ENCODE peak calls at places on chromosomes 16 and 17, in seven cellular contexts. E, J, H, R, V, O and Z are unnamed samples.

GRCh38 chr16:8572063-8572918 is 18.0 kb downstream of the TMEM114 start:
- DNase-seq in E (no peak), J (no peak), H (no peak), R (no peak), V (no peak), O (no peak), Z (no peak)

GRCh38 chr16:56350491-56351405 is 74.6 kb downstream of the AMFR start:
- DNase-seq in E (no peak), J (no peak), H (no peak), R (no peak), V (no peak), O (peak), Z (no peak)

GRCh38 chr16:48334325-48334724 is 50.9 kb downstream of the SIAH1 start:
- DNase-seq in E (no peak), J (no peak), H (peak), R (no peak), V (no peak), O (no peak), Z (no peak)

GRCh38 chr17:34499576-34499975 is 79.8 kb upstream of the TMEM132E start:
- DNase-seq in E (peak), J (peak), H (peak), R (peak), V (no peak), O (no peak), Z (no peak)

GRCh38 chr16:78184554-78185183 is 85.2 kb downstream of the WWOX start:
- DNase-seq in E (peak), J (peak), H (no peak), R (no peak), V (no peak), O (no peak), Z (peak)

GRCh38 chr16:82892327-82892726 is 265.6 kb downstream of the CDH13 start:
- DNase-seq in E (no peak), J (no peak), H (no peak), R (no peak), V (no peak), O (no peak), Z (no peak)

GRCh38 chr17:50062323-50063243 is 6.7 kb downstream of the ITGA3 start:
- DNase-seq in E (peak), J (peak), H (peak), R (peak), V (peak), O (no peak), Z (peak)

GRCh38 chr16:8850279-8850885 is 18.4 kb downstream of the CARHSP1 start:
- DNase-seq in E (peak), J (peak), H (no peak), R (peak), V (peak), O (no peak), Z (peak)

GRCh38 chr17:74968361-74968780 is 4.2 kb downstream of the HID1 start:
- DNase-seq in E (no peak), J (no peak), H (peak), R (peak), V (peak), O (no peak), Z (no peak)

GRCh38 chr16:8581923-8582580 is 8.3 kb downstream of the TMEM114 start:
- DNase-seq in E (peak), J (no peak), H (no peak), R (no peak), V (no peak), O (no peak), Z (no peak)

GRCh38 chr17:1413281-1413791 is 13.3 kb upstream of the YWHAE start:
- DNase-seq in E (peak), J (peak), H (no peak), R (peak), V (peak), O (no peak), Z (peak)

GRCh38 chr16:80447263-80447662 is 93.5 kb upstream of the DYNLRB2 start:
- DNase-seq in E (no peak), J (no peak), H (no peak), R (no peak), V (no peak), O (no peak), Z (no peak)

GRCh38 chr16:85696761-85697160 is 8.0 kb upstream of the GINS2 start:
- DNase-seq in E (no peak), J (no peak), H (no peak), R (peak), V (no peak), O (no peak), Z (no peak)

GRCh38 chr17:50681260-50682200 is 26.2 kb downstream of the ANKRD40 start:
- DNase-seq in E (peak), J (peak), H (no peak), R (peak), V (peak), O (no peak), Z (peak)

GRCh38 chr17:72338847-72339790 is 218.3 kb downstream of the SOX9 start:
- DNase-seq in E (peak), J (peak), H (peak), R (peak), V (peak), O (peak), Z (peak)

GRCh38 chr17:28755486-28755885 is 11.7 kb downstream of the TRAF4 start:
- DNase-seq in E (no peak), J (no peak), H (peak), R (no peak), V (no peak), O (no peak), Z (no peak)

GRCh38 chr16:74601131-74601871 is 5.6 kb downstream of the GLG1 start:
- DNase-seq in E (no peak), J (no peak), H (no peak), R (peak), V (peak), O (no peak), Z (no peak)

GRCh38 chr16:51148674-51149228 is 2.3 kb downstream of the SALL1 start:
- DNase-seq in E (no peak), J (no peak), H (no peak), R (no peak), V (no peak), O (no peak), Z (no peak)

GRCh38 chr17:20191066-20191465 is 181.9 kb downstream of the SPECC1 start:
- DNase-seq in E (peak), J (peak), H (no peak), R (peak), V (no peak), O (no peak), Z (peak)

GRCh38 chr16:48035142-48035541 is 120.7 kb downstream of the ABCC12 start:
- DNase-seq in E (no peak), J (no peak), H (no peak), R (peak), V (no peak), O (no peak), Z (no peak)

GRCh38 chr17:44005527-44005864 is 1.1 kb downstream of the NAGS start:
- DNase-seq in E (no peak), J (no peak), H (no peak), R (no peak), V (no peak), O (no peak), Z (no peak)

GRCh38 chr16:24471616-24472015 is 67.8 kb upstream of the RBBP6 start:
- DNase-seq in E (no peak), J (no peak), H (no peak), R (no peak), V (no peak), O (no peak), Z (no peak)

GRCh38 chr16:84196727-84197486 is 6.0 kb downstream of the ADAD2 start:
- DNase-seq in E (no peak), J (no peak), H (peak), R (peak), V (no peak), O (no peak), Z (no peak)

GRCh38 chr16:85897384-85897783 is 1.6 kb upstream of the IRF8 start:
- DNase-seq in E (no peak), J (no peak), H (no peak), R (no peak), V (peak), O (no peak), Z (no peak)

GRCh38 chr17:17647521-17648178 is 33.6 kb upstream of the RAI1 start:
- DNase-seq in E (no peak), J (no peak), H (no peak), R (no peak), V (no peak), O (no peak), Z (no peak)

GRCh38 chr17:73030501-73030911 is 62.0 kb downstream of the SLC39A11 start:
- DNase-seq in E (no peak), J (peak), H (peak), R (no peak), V (peak), O (no peak), Z (no peak)

GRCh38 chr16:58264007-58264406 is 30.8 kb downstream of the PRSS54 start:
- DNase-seq in E (no peak), J (no peak), H (no peak), R (no peak), V (no peak), O (no peak), Z (no peak)

GRCh38 chr16:12406158-12406557 is 397.5 kb downstream of the CPPED1 start:
- DNase-seq in E (no peak), J (no peak), H (no peak), R (no peak), V (no peak), O (no peak), Z (no peak)

GRCh38 chr16:27367463-27368357 is 34.3 kb upstream of the IL21R start:
- DNase-seq in E (peak), J (peak), H (peak), R (peak), V (peak), O (no peak), Z (peak)

GRCh38 chr17:56867948-56868376 is 34.0 kb downstream of the DGKE start:
- DNase-seq in E (no peak), J (peak), H (no peak), R (peak), V (no peak), O (no peak), Z (peak)

GRCh38 chr17:1054656-1055055 is 57.7 kb downstream of the TIMM22 start:
- DNase-seq in E (no peak), J (no peak), H (no peak), R (no peak), V (no peak), O (no peak), Z (no peak)

GRCh38 chr16:4455951-4456350 is 18.5 kb downstream of the NMRAL1 start:
- DNase-seq in E (no peak), J (no peak), H (no peak), R (no peak), V (no peak), O (no peak), Z (no peak)

GRCh38 chr16:27972500-27972899 is 91.0 kb downstream of the GSG1L start:
- DNase-seq in E (peak), J (peak), H (peak), R (peak), V (peak), O (no peak), Z (peak)

GRCh38 chr17:13587487-13588338 is 14.0 kb downstream of the HS3ST3A1 start:
- DNase-seq in E (no peak), J (peak), H (no peak), R (no peak), V (no peak), O (no peak), Z (peak)

GRCh38 chr17:55411463-55411855 is 10.2 kb downstream of the MMD start:
- DNase-seq in E (no peak), J (no peak), H (no peak), R (no peak), V (no peak), O (no peak), Z (no peak)

GRCh38 chr16:89052824-89053724 is 40.6 kb upstream of the ACSF3 start:
- DNase-seq in E (no peak), J (peak), H (no peak), R (peak), V (peak), O (no peak), Z (no peak)

GRCh38 chr16:73616186-73616585 is 568.3 kb upstream of the ZFHX3 start:
- DNase-seq in E (no peak), J (no peak), H (no peak), R (peak), V (no peak), O (no peak), Z (peak)

GRCh38 chr17:32382526-32383223 is 32.7 kb downstream of the ZNF207 start:
- DNase-seq in E (no peak), J (no peak), H (no peak), R (no peak), V (no peak), O (no peak), Z (no peak)

GRCh38 chr17:12070561-12070960 is 49.9 kb downstream of the MAP2K4 start:
- DNase-seq in E (peak), J (peak), H (no peak), R (peak), V (no peak), O (no peak), Z (peak)

DNA sequence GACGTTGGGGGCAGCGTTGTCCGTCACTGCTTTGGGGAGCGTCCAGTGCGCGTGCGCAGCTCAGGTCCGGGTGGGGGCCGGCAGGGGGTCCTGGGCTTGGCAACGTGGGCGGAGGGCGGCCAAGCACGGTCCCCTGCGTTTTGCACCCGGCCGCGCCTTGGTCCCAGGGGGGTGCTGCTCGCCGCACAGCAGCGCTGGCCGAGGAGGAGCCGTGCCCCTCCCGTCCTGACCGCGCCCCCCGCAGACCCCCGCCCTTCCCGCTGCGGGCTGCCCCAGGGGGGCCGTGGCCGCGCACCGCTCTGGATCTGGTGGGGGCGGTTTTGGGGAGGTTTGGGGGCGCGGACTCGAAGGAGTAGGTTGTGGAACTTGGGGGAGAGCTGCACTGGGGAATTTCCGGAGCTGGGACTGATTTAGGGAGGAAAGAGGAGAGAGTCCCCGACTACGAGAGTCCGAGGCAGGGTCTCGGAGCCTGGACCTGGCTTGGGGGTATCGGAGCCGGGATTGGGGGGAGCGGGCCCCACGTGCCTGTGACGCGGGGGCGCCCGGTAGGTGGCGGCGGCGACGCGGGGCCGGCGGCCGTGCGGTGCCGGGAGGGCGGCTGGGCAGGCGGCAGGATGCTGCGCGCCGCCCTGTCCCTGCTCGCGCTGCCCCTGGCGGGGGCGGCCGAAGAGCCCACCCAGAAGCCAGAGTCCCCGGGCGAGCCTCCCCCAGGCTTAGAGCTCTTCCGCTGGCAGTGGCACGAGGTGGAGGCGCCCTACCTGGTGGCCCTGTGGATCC is at the start of gene SLC9A5:
- DNase-seq in E (no peak), J (no peak), H (peak), R (peak), V (no peak), O (no peak), Z (no peak)
- TF ChIP-seq CTCF in E (peak), J (peak), H (peak), R (no peak), V (no peak), O (no peak), Z (peak)

DNA sequence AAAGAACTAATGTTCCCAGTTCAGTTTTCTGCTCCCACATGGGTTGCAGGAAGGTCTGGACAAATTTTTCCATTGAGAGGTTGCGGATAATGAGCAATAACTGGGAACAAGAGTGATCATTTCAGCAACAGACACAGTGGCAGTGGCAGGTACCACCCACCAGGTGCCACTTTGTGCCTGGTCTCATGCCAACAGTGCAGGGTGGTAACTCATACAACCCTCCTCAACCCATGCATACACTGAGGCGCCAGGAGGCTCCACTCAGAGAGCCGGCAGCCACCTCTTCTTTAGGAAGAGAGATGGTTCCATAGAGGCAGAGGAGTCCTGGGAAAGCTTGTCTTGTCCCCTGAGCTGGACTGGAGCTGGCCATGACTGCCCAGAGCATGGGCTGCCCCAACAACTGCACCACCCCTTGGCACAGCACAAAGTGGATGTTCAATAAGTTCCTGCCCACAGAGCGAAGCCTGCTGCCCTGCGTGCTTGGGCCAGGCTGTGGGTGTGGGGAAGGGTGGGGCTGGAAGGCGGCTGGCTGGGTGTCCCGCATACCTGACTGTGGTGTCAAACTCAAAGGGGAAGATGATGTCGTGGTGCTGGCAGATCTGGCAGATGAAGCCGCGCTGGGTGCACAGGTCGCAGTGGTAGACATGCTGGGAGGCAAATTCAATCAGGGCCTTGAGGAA is 6.4 kb upstream of the ARHGAP27 start:
- DNase-seq in E (no peak), J (no peak), H (peak), R (peak), V (peak), O (no peak), Z (no peak)
- TF ChIP-seq CTCF in E (no peak), J (no peak), H (no peak), R (no peak), V (no peak), O (no peak), Z (peak)

GRCh38 chr16:30082545-30083090 is 6.8 kb downstream of the PPP4C start:
- DNase-seq in E (no peak), J (no peak), H (no peak), R (no peak), V (no peak), O (no peak), Z (no peak)
- TF ChIP-seq CTCF in E (peak), J (peak), H (peak), R (no peak), V (no peak), O (no peak), Z (peak)

DNA sequence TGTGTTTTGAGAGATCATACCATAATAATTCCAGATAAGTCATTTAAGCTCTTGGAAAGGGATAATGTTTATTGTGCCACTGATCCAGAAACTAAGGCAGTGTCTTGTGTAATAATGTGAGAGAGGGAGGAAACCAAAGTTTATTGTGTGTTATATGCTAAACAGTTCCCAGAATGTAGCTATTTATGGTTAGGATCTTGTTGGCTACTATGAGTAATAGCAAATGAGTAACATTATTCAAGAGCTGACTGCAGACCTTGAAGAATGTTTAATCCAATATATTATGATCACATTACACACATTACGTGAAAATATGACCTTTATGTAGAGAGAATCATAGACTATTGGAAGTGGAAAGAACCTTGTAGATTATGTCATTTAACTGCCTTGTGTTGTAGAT is 139.5 kb downstream of the BCAS3 start:
- DNase-seq in E (peak), J (peak), H (no peak), R (peak), V (no peak), O (no peak), Z (peak)
- TF ChIP-seq CTCF in E (no peak), J (no peak), H (no peak), R (no peak), V (no peak), O (no peak), Z (no peak)

DNA sequence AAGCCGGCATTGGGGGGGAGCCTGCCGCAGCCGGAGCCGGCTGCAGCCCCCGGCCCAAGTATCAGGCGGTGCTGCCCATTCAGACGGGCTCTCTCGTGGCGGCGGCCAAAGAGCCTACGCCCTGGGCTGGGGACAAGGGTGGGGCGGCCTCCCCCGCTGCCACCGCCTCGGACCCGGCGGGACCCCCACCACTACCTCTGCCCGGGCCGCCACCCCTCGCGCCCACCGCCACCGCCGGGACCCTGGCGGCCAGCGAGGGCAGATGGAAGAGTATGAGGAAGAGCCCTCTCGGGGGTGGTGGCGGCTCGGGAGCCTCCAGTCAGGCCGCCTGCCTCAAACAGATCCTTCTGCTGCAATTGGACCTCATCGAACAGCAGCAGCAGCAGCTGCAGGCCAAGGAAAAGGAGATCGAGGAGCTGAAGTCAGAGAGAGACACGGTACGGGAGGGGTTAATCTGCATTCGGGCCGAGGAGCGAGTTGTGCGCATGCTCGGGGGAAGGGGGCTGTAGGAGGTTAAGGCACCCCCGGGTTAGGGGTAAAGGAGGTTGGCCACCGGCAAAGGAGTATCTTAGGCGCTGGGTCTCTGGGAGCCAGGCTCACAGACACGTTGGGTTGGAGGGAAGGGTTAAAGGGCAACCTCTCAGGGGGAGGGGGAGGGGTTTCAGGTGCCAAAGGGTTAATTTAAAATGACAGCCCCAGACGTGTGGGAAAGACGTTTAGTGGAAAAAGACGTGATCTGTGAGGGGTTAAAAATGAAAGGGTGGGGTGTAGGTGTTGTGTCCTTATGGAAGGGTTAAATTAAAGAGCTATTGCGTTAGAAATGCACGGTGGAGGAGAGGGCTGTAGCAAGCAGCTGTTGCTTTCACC is 1.4 kb downstream of the MSL1 start:
- DNase-seq in E (no peak), J (peak), H (peak), R (peak), V (peak), O (peak), Z (no peak)
- TF ChIP-seq CTCF in E (no peak), J (no peak), H (peak), R (no peak), V (no peak), O (no peak), Z (no peak)